ENCODE peak calls at places on chromosome 9, in ten cellular contexts. I, C, X, Y, P, O, A, L, N and S are unnamed samples.

GRCh38 chr9:4926239-4926638 is 58.8 kb upstream of the JAK2 start:
- DNase-seq in L (no peak), X (no peak), O (no peak), C (no peak), P (no peak), A (no peak), Y (no peak), N (no peak), I (no peak), S (no peak)

GRCh38 chr9:75866273-75866871 is 24.1 kb upstream of the PCSK5 start:
- DNase-seq in L (peak; percentile 56), X (peak; percentile 46), A (no peak), O (peak; percentile 62), I (no peak), C (peak; percentile 10), N (peak; percentile 23), Y (peak; percentile 30), P (no peak), S (peak; percentile 7)

GRCh38 chr9:105694848-105695581 is 674 bp downstream of the TMEM38B start:
- DNase-seq in X (peak; percentile 54), P (peak; percentile 82), L (peak; percentile 60), I (peak; percentile 27), O (peak; percentile 44), C (peak; percentile 39), A (peak; percentile 36), N (peak; percentile 68), Y (no peak), S (peak; percentile 62)

GRCh38 chr9:4939118-4939561 is 45.9 kb upstream of the JAK2 start:
- DNase-seq in A (no peak), P (no peak), Y (no peak), N (peak; percentile 27), L (no peak), I (no peak), X (no peak), O (no peak), C (no peak), S (no peak)

GRCh38 chr9:105062222-105062850 is 134.4 kb upstream of the ABCA1 start:
- DNase-seq in P (no peak), L (peak; percentile 56), I (no peak), A (no peak), X (no peak), C (no peak), Y (peak; percentile 20), N (no peak), O (no peak), S (no peak)

GRCh38 chr9:99340281-99340680 is 118.2 kb downstream of the SEC61B start:
- DNase-seq in C (no peak), I (no peak), O (no peak), Y (no peak), A (no peak), L (peak; percentile 51), P (no peak), X (no peak), N (no peak), S (peak; percentile 84)

GRCh38 chr9:96620832-96621269 is 1.2 kb upstream of the CDC14B start:
- DNase-seq in L (no peak), I (no peak), Y (peak; percentile 14), A (no peak), C (no peak), P (no peak), X (no peak), O (no peak), N (no peak), S (no peak)

GRCh38 chr9:108017671-108018070 is 528.1 kb upstream of the KLF4 start:
- DNase-seq in O (no peak), L (no peak), X (no peak), C (no peak), I (no peak), A (no peak), N (no peak), P (no peak), Y (peak; percentile 21), S (no peak)

GRCh38 chr9:4328723-4329122 is 28.9 kb upstream of the GLIS3 start:
- DNase-seq in Y (no peak), P (no peak), O (no peak), X (no peak), N (no peak), L (peak; percentile 41), I (no peak), A (no peak), C (no peak), S (no peak)

GRCh38 chr9:32394381-32395049 is 10.1 kb downstream of the ACO1 start:
- DNase-seq in X (no peak), N (no peak), O (no peak), C (no peak), A (no peak), P (no peak), I (no peak), L (peak; percentile 72), Y (no peak), S (peak; percentile 46)

GRCh38 chr9:129063061-129063460 is 17.9 kb upstream of the DOLPP1 start:
- DNase-seq in I (no peak), L (no peak), C (no peak), Y (no peak), P (no peak), A (no peak), X (no peak), N (no peak), O (no peak), S (no peak)

GRCh38 chr9:89812556-89813181 is 207.9 kb downstream of the GADD45G start:
- DNase-seq in A (no peak), Y (no peak), O (no peak), I (no peak), X (no peak), P (no peak), C (no peak), N (no peak), L (no peak), S (no peak)

GRCh38 chr9:128863647-128864046 is 18.1 kb downstream of the KYAT1 start:
- DNase-seq in A (peak; percentile 74), P (peak; percentile 88), N (peak; percentile 89), O (peak; percentile 65), L (peak; percentile 79), X (peak; percentile 44), I (peak; percentile 78), C (peak; percentile 85), Y (peak; percentile 80), S (peak; percentile 60)

GRCh38 chr9:98410185-98410697 is 154.8 kb upstream of the TBC1D2 start:
- DNase-seq in Y (no peak), I (no peak), O (peak; percentile 42), A (no peak), L (peak; percentile 18), C (no peak), P (no peak), X (peak; percentile 93), N (no peak), S (peak; percentile 66)

GRCh38 chr9:77533678-77534077 is 114.4 kb downstream of the GNA14 start:
- DNase-seq in X (no peak), N (no peak), I (no peak), O (no peak), Y (peak; percentile 22), A (no peak), P (no peak), C (no peak), L (no peak), S (no peak)